ENCODE peak calls at places on chromosome 7, in eight cellular contexts. One of them, this sample, is unnamed.

GRCh38 chr7:143408686-143409551 is at the start of gene EPHA1:
- DNase-seq in sigmoid colon: no peak
- DNase-seq in AG10803: no peak
- DNase-seq in HFF-Myc: no peak
- DNase-seq in dorsolateral prefrontal cortex: no peak
- DNase-seq in tibial artery: no peak
- DNase-seq in mucosa of descending colon: peak; percentile 82
- DNase-seq in mammary epithelial cell: peak; percentile 82
- DNase-seq in this sample: no peak

GRCh38 chr7:102439963-102440795 is 6.8 kb downstream of the ORAI2 start:
- DNase-seq in mucosa of descending colon: no peak
- DNase-seq in sigmoid colon: peak; percentile 80
- DNase-seq in HFF-Myc: peak; percentile 47
- DNase-seq in mammary epithelial cell: peak; percentile 56
- DNase-seq in dorsolateral prefrontal cortex: no peak
- DNase-seq in AG10803: peak; percentile 71
- DNase-seq in tibial artery: no peak
- DNase-seq in this sample: no peak

GRCh38 chr7:113404245-113404644 is 285.9 kb upstream of the SMIM30 start:
- DNase-seq in dorsolateral prefrontal cortex: no peak
- DNase-seq in mammary epithelial cell: no peak
- DNase-seq in mucosa of descending colon: no peak
- DNase-seq in tibial artery: no peak
- DNase-seq in AG10803: no peak
- DNase-seq in HFF-Myc: no peak
- DNase-seq in sigmoid colon: no peak
- DNase-seq in this sample: peak; percentile 30

GRCh38 chr7:4878336-4879335 is 4.9 kb downstream of the RADIL start:
- DNase-seq in mucosa of descending colon: no peak
- DNase-seq in sigmoid colon: peak; percentile 59
- DNase-seq in mammary epithelial cell: peak; percentile 17
- DNase-seq in dorsolateral prefrontal cortex: no peak
- DNase-seq in tibial artery: no peak
- DNase-seq in HFF-Myc: no peak
- DNase-seq in AG10803: no peak
- DNase-seq in this sample: no peak

GRCh38 chr7:155205368-155206285 is 92.1 kb upstream of the INSIG1 start:
- DNase-seq in AG10803: peak; percentile 99
- DNase-seq in mucosa of descending colon: peak; percentile 80
- DNase-seq in HFF-Myc: peak; percentile 98
- DNase-seq in tibial artery: peak; percentile 91
- DNase-seq in dorsolateral prefrontal cortex: no peak
- DNase-seq in mammary epithelial cell: peak; percentile 95
- DNase-seq in sigmoid colon: peak; percentile 95
- DNase-seq in this sample: peak; percentile 99

GRCh38 chr7:130151591-130152269 is 53.5 kb downstream of the TMEM209 start:
- DNase-seq in HFF-Myc: no peak
- DNase-seq in dorsolateral prefrontal cortex: no peak
- DNase-seq in tibial artery: no peak
- DNase-seq in mammary epithelial cell: peak; percentile 23
- DNase-seq in sigmoid colon: no peak
- DNase-seq in mucosa of descending colon: no peak
- DNase-seq in AG10803: peak; percentile 74
- DNase-seq in this sample: peak; percentile 40

GRCh38 chr7:155291045-155291530 is 6.6 kb upstream of the INSIG1 start:
- DNase-seq in mammary epithelial cell: peak; percentile 71
- DNase-seq in AG10803: peak; percentile 23
- DNase-seq in sigmoid colon: no peak
- DNase-seq in tibial artery: no peak
- DNase-seq in mucosa of descending colon: peak; percentile 22
- DNase-seq in dorsolateral prefrontal cortex: no peak
- DNase-seq in HFF-Myc: peak; percentile 46
- DNase-seq in this sample: no peak

GRCh38 chr7:37432240-37432917 is 16.3 kb downstream of the ELMO1 start:
- DNase-seq in HFF-Myc: no peak
- DNase-seq in AG10803: no peak
- DNase-seq in tibial artery: no peak
- DNase-seq in dorsolateral prefrontal cortex: no peak
- DNase-seq in mucosa of descending colon: no peak
- DNase-seq in sigmoid colon: no peak
- DNase-seq in mammary epithelial cell: no peak
- DNase-seq in this sample: no peak

GRCh38 chr7:70432567-70433001 is 699.4 kb upstream of the GALNT17 start:
- DNase-seq in AG10803: no peak
- DNase-seq in mammary epithelial cell: no peak
- DNase-seq in tibial artery: no peak
- DNase-seq in HFF-Myc: no peak
- DNase-seq in sigmoid colon: peak; percentile 68
- DNase-seq in mucosa of descending colon: no peak
- DNase-seq in dorsolateral prefrontal cortex: no peak
- DNase-seq in this sample: no peak

GRCh38 chr7:117068511-117069155 is 115.3 kb downstream of the ST7 start:
- DNase-seq in mucosa of descending colon: no peak
- DNase-seq in dorsolateral prefrontal cortex: no peak
- DNase-seq in HFF-Myc: no peak
- DNase-seq in mammary epithelial cell: no peak
- DNase-seq in tibial artery: no peak
- DNase-seq in sigmoid colon: no peak
- DNase-seq in AG10803: no peak
- DNase-seq in this sample: no peak

GRCh38 chr7:134618756-134619530 is 27.7 kb upstream of the BPGM start:
- DNase-seq in tibial artery: no peak
- DNase-seq in mammary epithelial cell: peak; percentile 84
- DNase-seq in HFF-Myc: no peak
- DNase-seq in dorsolateral prefrontal cortex: no peak
- DNase-seq in sigmoid colon: no peak
- DNase-seq in AG10803: peak; percentile 75
- DNase-seq in mucosa of descending colon: no peak
- DNase-seq in this sample: no peak

GRCh38 chr7:10257438-10257837 is 716.2 kb upstream of the PHF14 start:
- DNase-seq in dorsolateral prefrontal cortex: no peak
- DNase-seq in HFF-Myc: no peak
- DNase-seq in AG10803: no peak
- DNase-seq in tibial artery: no peak
- DNase-seq in sigmoid colon: no peak
- DNase-seq in mammary epithelial cell: no peak
- DNase-seq in mucosa of descending colon: no peak
- DNase-seq in this sample: no peak

GRCh38 chr7:2969398-2970306 is 74.0 kb downstream of the CARD11 start:
- DNase-seq in AG10803: no peak
- DNase-seq in dorsolateral prefrontal cortex: no peak
- DNase-seq in tibial artery: peak; percentile 7
- DNase-seq in mucosa of descending colon: no peak
- DNase-seq in HFF-Myc: no peak
- DNase-seq in mammary epithelial cell: no peak
- DNase-seq in sigmoid colon: peak; percentile 2
- DNase-seq in this sample: no peak

GRCh38 chr7:42134276-42134871 is 102.6 kb downstream of the GLI3 start:
- DNase-seq in mammary epithelial cell: no peak
- DNase-seq in dorsolateral prefrontal cortex: no peak
- DNase-seq in sigmoid colon: no peak
- DNase-seq in tibial artery: no peak
- DNase-seq in AG10803: no peak
- DNase-seq in mucosa of descending colon: no peak
- DNase-seq in HFF-Myc: no peak
- DNase-seq in this sample: no peak

GRCh38 chr7:139916717-139917395 is 87.8 kb downstream of the TBXAS1 start:
- DNase-seq in HFF-Myc: no peak
- DNase-seq in sigmoid colon: no peak
- DNase-seq in tibial artery: no peak
- DNase-seq in AG10803: no peak
- DNase-seq in dorsolateral prefrontal cortex: no peak
- DNase-seq in mucosa of descending colon: no peak
- DNase-seq in mammary epithelial cell: no peak
- DNase-seq in this sample: peak; percentile 91

GRCh38 chr7:106524690-106525059 is 136.3 kb downstream of the CCDC71L start:
- DNase-seq in sigmoid colon: no peak
- DNase-seq in tibial artery: no peak
- DNase-seq in dorsolateral prefrontal cortex: no peak
- DNase-seq in AG10803: no peak
- DNase-seq in HFF-Myc: no peak
- DNase-seq in mucosa of descending colon: no peak
- DNase-seq in mammary epithelial cell: no peak
- DNase-seq in this sample: no peak

GRCh38 chr7:47956220-47956619 is 8.0 kb upstream of the PKD1L1 start:
- DNase-seq in HFF-Myc: no peak
- DNase-seq in tibial artery: no peak
- DNase-seq in dorsolateral prefrontal cortex: no peak
- DNase-seq in AG10803: no peak
- DNase-seq in mucosa of descending colon: no peak
- DNase-seq in mammary epithelial cell: no peak
- DNase-seq in sigmoid colon: no peak
- DNase-seq in this sample: no peak

GRCh38 chr7:47954231-47954911 is 6.1 kb upstream of the PKD1L1 start:
- DNase-seq in mammary epithelial cell: no peak
- DNase-seq in mucosa of descending colon: no peak
- DNase-seq in AG10803: peak; percentile 69
- DNase-seq in HFF-Myc: no peak
- DNase-seq in tibial artery: no peak
- DNase-seq in dorsolateral prefrontal cortex: no peak
- DNase-seq in sigmoid colon: no peak
- DNase-seq in this sample: no peak

GRCh38 chr7:47952224-47952623 is 4.0 kb upstream of the PKD1L1 start:
- DNase-seq in mammary epithelial cell: no peak
- DNase-seq in HFF-Myc: no peak
- DNase-seq in AG10803: no peak
- DNase-seq in tibial artery: no peak
- DNase-seq in dorsolateral prefrontal cortex: no peak
- DNase-seq in mucosa of descending colon: no peak
- DNase-seq in sigmoid colon: no peak
- DNase-seq in this sample: no peak

GRCh38 chr7:47951374-47951773 is 3.1 kb upstream of the PKD1L1 start:
- DNase-seq in dorsolateral prefrontal cortex: no peak
- DNase-seq in mucosa of descending colon: no peak
- DNase-seq in HFF-Myc: no peak
- DNase-seq in tibial artery: no peak
- DNase-seq in mammary epithelial cell: no peak
- DNase-seq in sigmoid colon: no peak
- DNase-seq in AG10803: no peak
- DNase-seq in this sample: no peak

GRCh38 chr7:47953822-47954221 is 5.6 kb upstream of the PKD1L1 start:
- DNase-seq in mucosa of descending colon: no peak
- DNase-seq in dorsolateral prefrontal cortex: no peak
- DNase-seq in HFF-Myc: no peak
- DNase-seq in tibial artery: no peak
- DNase-seq in AG10803: no peak
- DNase-seq in sigmoid colon: no peak
- DNase-seq in mammary epithelial cell: no peak
- DNase-seq in this sample: no peak
- H3K4me3 ChIP-seq in mucosa of descending colon: no peak overlapping the region
- H3K4me3 ChIP-seq in dorsolateral prefrontal cortex: no peak overlapping the region
- H3K4me3 ChIP-seq in HFF-Myc: no peak overlapping the region
- H3K4me3 ChIP-seq in tibial artery: no peak overlapping the region
- H3K4me3 ChIP-seq in AG10803: no peak overlapping the region
- H3K4me3 ChIP-seq in sigmoid colon: no peak overlapping the region
- H3K4me3 ChIP-seq in mammary epithelial cell: no peak overlapping the region
- H3K4me3 ChIP-seq in this sample: no peak overlapping the region

GRCh38 chr7:87219545-87220025 is at the start of gene TMEM243:
- DNase-seq in AG10803: peak; percentile 68
- DNase-seq in mucosa of descending colon: peak; percentile 83
- DNase-seq in tibial artery: peak; percentile 88
- DNase-seq in sigmoid colon: peak; percentile 86
- DNase-seq in dorsolateral prefrontal cortex: peak; percentile 35
- DNase-seq in HFF-Myc: no peak
- DNase-seq in mammary epithelial cell: peak; percentile 47
- DNase-seq in this sample: peak; percentile 93
- TF ChIP-seq CTCF in AG10803: peak; percentile 21
- TF ChIP-seq CTCF in mucosa of descending colon: no peak
- TF ChIP-seq CTCF in tibial artery: no peak
- TF ChIP-seq CTCF in sigmoid colon: no peak
- TF ChIP-seq CTCF in dorsolateral prefrontal cortex: no peak
- TF ChIP-seq CTCF in HFF-Myc: no peak
- TF ChIP-seq CTCF in mammary epithelial cell: peak; percentile 5
- TF ChIP-seq CTCF in this sample: peak; percentile 40

DNA sequence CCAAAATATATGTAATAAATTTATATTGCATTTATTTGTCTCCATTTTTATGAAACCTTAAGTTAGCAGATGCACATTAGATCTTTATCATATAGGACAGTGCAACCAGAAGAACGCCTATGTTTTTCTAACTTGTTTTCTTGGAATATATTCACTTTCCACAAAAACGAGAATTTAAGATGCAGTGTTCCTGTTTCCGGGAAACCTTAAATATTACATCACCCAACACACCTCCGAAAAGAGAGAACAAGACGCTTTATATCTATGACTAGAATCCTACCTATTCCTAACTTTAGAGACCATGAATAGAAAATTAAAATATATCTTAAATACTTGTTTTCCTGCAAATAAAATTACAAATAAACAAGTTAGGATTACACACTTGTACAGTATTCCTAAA is 1.9 kb downstream of the EZH2 start:
- DNase-seq in tibial artery: no peak
- DNase-seq in sigmoid colon: no peak
- DNase-seq in dorsolateral prefrontal cortex: no peak
- DNase-seq in mammary epithelial cell: no peak
- DNase-seq in HFF-Myc: no peak
- DNase-seq in AG10803: no peak
- DNase-seq in mucosa of descending colon: no peak
- DNase-seq in this sample: no peak
- H3K4me3 ChIP-seq in tibial artery: no peak overlapping the region
- H3K4me3 ChIP-seq in sigmoid colon: no peak overlapping the region
- H3K4me3 ChIP-seq in dorsolateral prefrontal cortex: no peak overlapping the region
- H3K4me3 ChIP-seq in mammary epithelial cell: no peak overlapping the region
- H3K4me3 ChIP-seq in HFF-Myc: peak overlapping the region; percentile 56
- H3K4me3 ChIP-seq in AG10803: peak overlapping the region; percentile 80
- H3K4me3 ChIP-seq in mucosa of descending colon: no peak overlapping the region
- H3K4me3 ChIP-seq in this sample: peak overlapping the region; percentile 80

GRCh38 chr7:85030893-85031292 is 156.0 kb downstream of the SEMA3D start:
- DNase-seq in mucosa of descending colon: no peak
- DNase-seq in dorsolateral prefrontal cortex: no peak
- DNase-seq in AG10803: peak; percentile 71
- DNase-seq in sigmoid colon: no peak
- DNase-seq in tibial artery: no peak
- DNase-seq in mammary epithelial cell: peak; percentile 15
- DNase-seq in HFF-Myc: peak; percentile 31
- DNase-seq in this sample: peak; percentile 22
- TF ChIP-seq CTCF in mucosa of descending colon: no peak
- TF ChIP-seq CTCF in dorsolateral prefrontal cortex: peak; percentile 69
- TF ChIP-seq CTCF in AG10803: peak; percentile 66
- TF ChIP-seq CTCF in sigmoid colon: peak; percentile 9
- TF ChIP-seq CTCF in tibial artery: peak; percentile 25
- TF ChIP-seq CTCF in mammary epithelial cell: peak; percentile 49
- TF ChIP-seq CTCF in HFF-Myc: peak; percentile 25
- TF ChIP-seq CTCF in this sample: peak; percentile 20

This sample was measured in GM12865.